ENCODE peak calls at places on chromosome 18, in nine cellular contexts. O, H, N, A, E, J, D, P and C are unnamed samples. For H3K4me1, the result is how much of the 10 kb centered on the place peaks cover.

GRCh38 chr18:50093366-50093765 is 101.6 kb downstream of the MYO5B start:
- DNase-seq in D (no peak), H (no peak), O (no peak), E (no peak), A (no peak), N (no peak), J (no peak), P (no peak), C (no peak)

GRCh38 chr18:51028201-51028805 is 1.7 kb upstream of the SMAD4 start:
- DNase-seq in E (no peak), H (no peak), A (no peak), P (no peak), O (peak), J (no peak), D (peak), N (no peak), C (no peak)

GRCh38 chr18:61336766-61337165 is 3.5 kb downstream of the CDH20 start:
- DNase-seq in N (no peak), J (no peak), E (no peak), P (no peak), A (no peak), D (no peak), O (no peak), H (no peak), C (no peak)

GRCh38 chr18:76274470-76275289 is 220.4 kb downstream of the ZNF516 start:
- DNase-seq in D (no peak), A (peak), N (no peak), H (no peak), J (no peak), O (no peak), P (no peak), E (peak), C (no peak)

GRCh38 chr18:7830468-7830867 is 263.4 kb downstream of the PTPRM start:
- DNase-seq in H (no peak), J (no peak), D (no peak), O (no peak), P (no peak), A (no peak), E (no peak), N (no peak), C (no peak)

GRCh38 chr18:39742015-39742466 is 2176.4 kb upstream of the CELF4 start:
- DNase-seq in P (no peak), O (no peak), J (no peak), E (no peak), H (no peak), N (no peak), D (no peak), A (no peak), C (no peak)

GRCh38 chr18:26429535-26429934 is 118.8 kb downstream of the KCTD1 start:
- DNase-seq in H (no peak), P (no peak), A (peak), N (no peak), E (no peak), O (peak), D (peak), J (no peak), C (no peak)

GRCh38 chr18:28541276-28541930 is 364.5 kb upstream of the CDH2 start:
- DNase-seq in H (no peak), J (peak), O (peak), E (no peak), N (no peak), A (no peak), P (no peak), D (no peak), C (no peak)

GRCh38 chr18:36096955-36097354 is 29.6 kb upstream of the RPRD1A start:
- DNase-seq in P (no peak), J (no peak), N (no peak), D (no peak), O (no peak), A (no peak), E (no peak), H (no peak), C (no peak)

GRCh38 chr18:34352385-34353163 is 127.9 kb upstream of the NOL4 start:
- DNase-seq in D (peak), J (no peak), O (no peak), H (no peak), N (no peak), A (no peak), E (no peak), P (no peak), C (no peak)

GRCh38 chr18:22307528-22307927 is 110.2 kb downstream of the CTAGE1 start:
- DNase-seq in A (no peak), E (no peak), P (no peak), J (no peak), N (no peak), H (no peak), D (no peak), O (no peak), C (no peak)

GRCh38 chr18:34942276-34942675 is 98.9 kb upstream of the MAPRE2 start:
- DNase-seq in N (no peak), E (no peak), J (no peak), O (no peak), H (no peak), D (peak), A (no peak), P (no peak), C (no peak)

GRCh38 chr18:13369353-13369752 is 150.8 kb downstream of the LDLRAD4 start:
- DNase-seq in D (no peak), A (no peak), J (no peak), E (no peak), O (no peak), P (no peak), N (no peak), H (no peak), C (no peak)

GRCh38 chr18:13621446-13621849 is 104.9 kb downstream of the FAM210A start:
- DNase-seq in A (no peak), P (no peak), D (no peak), N (no peak), O (no peak), J (no peak), H (no peak), E (no peak), C (no peak)

GRCh38 chr18:25228410-25228809 is 123.6 kb downstream of the ZNF521 start:
- DNase-seq in E (no peak), N (no peak), D (no peak), O (no peak), A (no peak), H (no peak), J (no peak), P (no peak), C (no peak)

GRCh38 chr18:69674292-69674877 is 273.3 kb downstream of the CD226 start:
- DNase-seq in N (no peak), P (no peak), E (no peak), H (no peak), O (no peak), D (no peak), A (no peak), J (no peak), C (no peak)

GRCh38 chr18:69680128-69680527 is 267.5 kb downstream of the CD226 start:
- DNase-seq in E (no peak), P (no peak), H (no peak), A (no peak), O (peak), J (no peak), D (no peak), N (no peak), C (no peak)

GRCh38 chr18:69677595-69677994 is 270.1 kb downstream of the CD226 start:
- DNase-seq in H (no peak), N (no peak), D (no peak), A (no peak), P (no peak), O (no peak), E (no peak), J (no peak), C (no peak)

GRCh38 chr18:69674921-69675405 is 272.7 kb downstream of the CD226 start:
- DNase-seq in N (no peak), O (no peak), E (no peak), D (no peak), A (no peak), P (no peak), H (no peak), J (no peak), C (no peak)
- H3K4me1 ChIP-seq in N (under half), O (under half), E (under half), D (under half), A (under half), P (under half), H (under half), J (under half), C (under half)

DNA sequence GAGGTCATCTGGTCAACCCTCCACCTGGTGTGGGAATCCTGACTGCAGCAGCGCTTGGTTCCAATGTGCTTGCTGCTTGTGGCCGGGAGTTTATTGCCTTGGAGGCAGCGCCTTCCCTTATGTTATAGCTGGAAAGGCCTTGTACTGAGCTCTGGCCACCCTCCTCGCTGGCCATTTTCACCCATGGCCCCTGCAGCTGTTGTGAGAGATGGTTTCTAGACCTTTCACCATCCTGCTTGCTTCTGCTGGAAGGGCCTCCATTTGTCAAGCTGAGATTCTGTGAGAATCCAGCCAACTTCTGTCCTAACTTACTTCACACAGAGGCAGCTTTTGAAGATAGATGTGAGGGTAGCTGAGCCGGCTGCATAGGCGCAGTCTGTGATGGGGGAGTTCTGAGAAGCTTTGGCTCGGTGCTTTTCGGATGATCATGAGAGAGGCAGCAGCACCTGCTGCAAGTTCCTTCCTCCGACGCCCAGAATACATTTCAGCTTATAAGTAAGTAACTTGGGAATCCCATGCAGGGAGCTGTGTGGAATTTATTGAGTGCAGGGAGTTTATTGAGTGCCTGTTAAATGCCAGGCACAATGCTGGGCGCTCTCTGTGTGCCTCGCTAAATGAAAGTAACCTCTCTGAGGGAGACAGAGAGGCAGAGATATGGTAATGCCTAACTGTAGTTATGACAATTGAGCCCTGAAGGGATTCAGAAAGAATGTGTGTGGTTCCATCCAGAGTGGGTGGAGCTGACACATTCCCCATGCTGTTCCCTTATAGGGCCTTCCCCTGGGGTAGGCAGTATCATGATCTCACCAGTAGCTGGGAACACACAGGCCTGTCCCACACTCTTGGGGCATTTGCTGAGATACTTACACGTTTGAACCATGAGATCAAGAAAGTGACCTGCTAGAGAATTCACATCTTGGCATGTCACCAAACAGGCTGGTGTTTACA is 8.9 kb downstream of the CTIF start:
- DNase-seq in O (peak), H (no peak), N (no peak), E (peak), A (no peak), P (no peak), J (peak), D (peak), C (no peak)
- H3K4me1 ChIP-seq in O (under half), H (under half), N (under half), E (under half), A (half or more), P (under half), J (half or more), D (half or more), C (under half)

GRCh38 chr18:59918320-59918755 is 18.5 kb downstream of the PMAIP1 start:
- DNase-seq in J (peak), O (peak), P (no peak), H (peak), N (no peak), A (peak), D (peak), E (peak), C (no peak)

GRCh38 chr18:59917422-59917821 is 17.6 kb downstream of the PMAIP1 start:
- DNase-seq in N (no peak), A (no peak), H (peak), P (no peak), D (peak), J (no peak), O (peak), E (no peak), C (no peak)

GRCh38 chr18:59923539-59924196 is 23.9 kb downstream of the PMAIP1 start:
- DNase-seq in O (no peak), D (no peak), H (no peak), E (no peak), A (no peak), J (no peak), P (no peak), N (no peak), C (no peak)

GRCh38 chr18:59919026-59919425 is 19.2 kb downstream of the PMAIP1 start:
- DNase-seq in H (no peak), D (no peak), P (no peak), O (no peak), N (no peak), J (no peak), E (no peak), A (no peak), C (no peak)

DNA sequence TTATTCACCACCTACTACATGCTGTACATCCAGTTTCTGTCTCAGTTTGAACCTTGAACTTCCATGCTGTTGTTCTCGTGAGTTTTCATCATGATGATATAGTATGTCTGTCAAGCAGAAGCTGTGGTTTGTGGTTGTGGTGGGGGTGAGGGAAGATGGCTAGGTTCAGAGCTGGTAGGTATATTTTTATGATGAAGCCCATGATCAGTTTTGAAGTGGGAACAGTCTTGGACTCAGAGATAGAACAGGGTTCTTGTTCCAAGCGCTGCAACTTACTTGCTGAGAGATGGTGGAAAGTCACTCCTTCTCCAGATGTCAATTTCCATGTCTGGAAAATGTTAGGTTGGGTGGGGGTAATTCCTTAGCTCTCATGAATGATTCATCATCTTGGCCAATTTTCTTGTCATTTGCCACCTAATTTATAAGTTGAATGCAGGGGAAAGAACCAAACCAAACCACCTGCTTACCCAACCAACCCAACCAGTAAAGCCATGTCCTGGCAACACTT is 21.6 kb downstream of the PMAIP1 start:
- DNase-seq in A (no peak), P (no peak), J (no peak), O (no peak), N (no peak), H (no peak), D (no peak), E (no peak), C (no peak)
- H3K4me1 ChIP-seq in A (under half), P (under half), J (under half), O (under half), N (under half), H (under half), D (under half), E (under half), C (under half)

DNA sequence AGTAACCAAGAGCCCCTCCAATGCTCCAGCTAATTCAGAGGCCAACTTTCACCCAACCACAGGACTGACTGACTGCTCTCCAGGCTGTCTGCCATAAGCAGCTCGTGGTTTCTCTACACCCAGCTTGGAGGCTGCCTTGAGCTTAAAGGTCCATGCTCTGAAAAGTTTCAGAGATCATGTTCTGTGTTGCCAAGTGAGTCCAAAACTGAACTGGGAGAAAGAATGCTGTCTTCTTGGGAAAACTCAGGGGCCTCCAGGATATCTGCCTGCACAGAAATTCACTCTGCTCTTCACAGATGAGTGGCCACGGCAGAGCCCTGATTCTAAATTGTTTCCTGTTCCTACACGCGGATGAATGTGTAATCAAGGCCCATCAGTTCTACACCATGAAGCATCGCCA is 51.1 kb downstream of the LPIN2 start:
- DNase-seq in D (peak), E (no peak), A (no peak), O (peak), H (no peak), N (no peak), J (no peak), P (no peak), C (no peak)
- H3K4me1 ChIP-seq in D (under half), E (under half), A (under half), O (under half), H (under half), N (under half), J (half or more), P (under half), C (half or more)

DNA sequence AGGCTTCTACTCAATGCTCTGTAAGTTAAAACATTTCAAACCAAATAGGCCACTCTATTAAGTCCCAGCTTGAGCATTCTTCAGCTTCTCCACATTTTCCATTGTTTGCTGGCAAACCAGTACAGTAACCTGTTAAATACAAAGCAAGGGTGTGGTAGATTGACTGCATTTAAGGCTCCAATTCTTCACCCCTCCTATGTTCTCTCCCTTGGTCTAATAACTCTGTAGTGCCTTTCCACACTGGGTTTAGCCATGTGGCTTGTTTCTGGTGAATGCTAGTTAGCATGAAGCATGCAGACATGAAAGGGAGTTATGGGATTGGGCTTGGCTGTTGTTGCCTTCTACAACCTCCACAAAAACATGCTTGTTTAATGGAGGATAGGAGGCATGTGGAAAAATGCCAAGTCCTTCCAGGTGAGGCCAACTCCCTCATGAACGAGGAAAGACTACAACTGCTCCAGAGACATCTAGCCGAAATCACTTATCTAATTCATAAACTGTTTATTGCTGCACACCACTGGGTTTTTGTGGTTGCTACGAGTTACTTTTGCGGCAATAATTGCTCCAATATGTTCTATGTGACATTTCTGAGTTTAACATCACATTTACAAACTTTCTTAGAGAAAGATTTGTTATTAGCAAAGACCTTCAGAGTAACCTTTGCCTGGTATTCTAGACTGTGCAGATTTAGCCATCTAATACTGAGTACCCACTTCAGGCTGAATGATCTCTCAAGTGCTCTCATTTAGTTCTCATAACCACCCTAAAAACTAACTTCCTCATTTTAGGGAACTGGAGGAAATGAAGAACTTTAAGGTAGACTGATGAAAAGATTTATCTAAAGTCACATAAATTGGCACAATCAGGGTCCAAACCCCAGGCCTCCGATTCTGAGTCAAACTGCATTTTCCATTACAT is 104.0 kb downstream of the SMAD2 start:
- DNase-seq in O (no peak), A (no peak), P (no peak), H (no peak), J (no peak), N (no peak), E (no peak), D (no peak), C (no peak)
- H3K4me1 ChIP-seq in O (under half), A (under half), P (under half), H (under half), J (under half), N (under half), E (under half), D (under half), C (under half)

GRCh38 chr18:79601234-79601633 is 78.4 kb upstream of the CTDP1 start:
- DNase-seq in E (no peak), N (no peak), P (no peak), H (peak), D (no peak), A (no peak), J (no peak), O (no peak), C (no peak)

GRCh38 chr18:79600596-79600995 is 79.0 kb upstream of the CTDP1 start:
- DNase-seq in H (no peak), O (no peak), A (no peak), P (no peak), N (no peak), D (no peak), E (no peak), J (no peak), C (no peak)

GRCh38 chr18:79599503-79599931 is 80.1 kb upstream of the CTDP1 start:
- DNase-seq in P (no peak), O (no peak), H (peak), D (peak), N (no peak), A (peak), E (no peak), J (peak), C (no peak)

GRCh38 chr18:79598885-79599175 is 80.8 kb upstream of the CTDP1 start:
- DNase-seq in D (no peak), N (no peak), P (no peak), E (no peak), O (no peak), A (no peak), J (no peak), H (peak), C (no peak)

GRCh38 chr18:79600141-79600540 is 79.5 kb upstream of the CTDP1 start:
- DNase-seq in E (no peak), N (no peak), O (no peak), D (no peak), A (no peak), H (peak), J (peak), P (no peak), C (no peak)
- H3K4me1 ChIP-seq in E (under half), N (under half), O (under half), D (under half), A (under half), H (under half), J (under half), P (under half), C (under half)

DNA sequence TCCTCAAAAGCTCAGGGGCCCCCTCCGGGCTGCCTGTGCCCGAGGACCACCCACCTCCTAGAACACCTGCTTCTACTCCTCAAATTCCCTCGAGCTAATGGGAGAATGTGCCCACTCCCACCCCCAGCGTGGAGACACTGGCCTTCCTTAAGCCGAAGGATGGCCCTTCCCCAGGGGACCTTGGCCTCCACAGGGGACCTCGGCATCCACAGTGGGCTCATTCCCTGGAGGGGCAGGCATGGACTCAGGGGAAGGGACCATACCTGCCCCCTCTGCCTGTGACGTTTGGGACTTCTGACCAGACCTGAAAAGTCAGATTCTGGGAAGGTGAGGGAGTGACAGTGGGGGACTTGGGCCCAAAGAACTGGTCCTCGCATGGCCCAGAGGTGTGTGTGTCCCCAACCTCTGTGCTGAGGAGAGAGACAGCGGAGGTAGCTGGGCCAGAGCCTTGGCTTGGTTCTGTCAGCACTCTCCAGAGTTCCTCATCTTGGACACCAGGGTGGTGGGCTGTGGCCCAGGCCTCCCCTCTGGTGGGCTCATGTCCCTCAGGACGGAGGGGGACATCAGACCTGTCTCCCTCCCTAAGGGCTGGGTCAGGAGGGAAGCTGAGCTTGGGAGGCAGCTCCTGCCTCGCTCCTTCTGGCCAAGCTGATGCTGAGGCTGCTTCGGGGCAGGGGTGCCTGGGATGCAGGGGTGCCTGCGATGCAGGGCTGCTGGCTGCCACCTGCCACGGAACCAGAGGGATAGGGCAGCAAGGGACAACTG is 240.4 kb downstream of the HAUS1 start:
- DNase-seq in A (no peak), O (no peak), E (no peak), J (no peak), N (no peak), H (no peak), P (no peak), D (no peak), C (no peak)
- H3K4me1 ChIP-seq in A (under half), O (under half), E (under half), J (half or more), N (under half), H (under half), P (under half), D (under half), C (under half)